ENCODE peak calls at places on chromosomes 13 and 19, in seven cellular contexts. E is T-helper 9 cell; G is HTR-8/SVneo; Y is NCI-H187 treated with DMSO at 0.1 percent for 48 hours; M is astrocyte of the hippocampus; K is nephron progenitor cell; L is CD4-positive, alpha-beta T cell. S is an unnamed sample.

GRCh38 chr19:18521692-18522123 is at the start of gene ELL:
- DNase-seq in K (no peak), G (no peak), L (no peak), Y (no peak), E (no peak), M (no peak), S (peak)

GRCh38 chr13:101572456-101572855 is 120.0 kb downstream of the ITGBL1 start:
- DNase-seq in M (no peak), L (no peak), G (no peak), E (no peak), Y (no peak), K (no peak), S (no peak)

GRCh38 chr19:49676136-49676689 is 858 bp upstream of the PRMT1 start:
- DNase-seq in G (peak), Y (peak), K (peak), E (no peak), L (no peak), M (no peak), S (peak)

GRCh38 chr19:47564081-47564480 is 8.9 kb downstream of the ZNF541 start:
- DNase-seq in E (no peak), K (no peak), M (no peak), G (no peak), L (no peak), Y (no peak), S (no peak)

GRCh38 chr13:58472483-58472882 is 840.9 kb downstream of the PCDH17 start:
- DNase-seq in L (no peak), Y (no peak), E (no peak), G (no peak), K (no peak), M (no peak), S (no peak)

GRCh38 chr13:71312923-71313322 is 554.1 kb downstream of the DACH1 start:
- DNase-seq in E (no peak), K (no peak), M (no peak), Y (no peak), L (no peak), G (no peak), S (no peak)

GRCh38 chr13:31250435-31250834 is 50.7 kb downstream of the B3GLCT start:
- DNase-seq in M (no peak), G (no peak), K (no peak), Y (no peak), E (no peak), L (no peak), S (no peak)

GRCh38 chr13:76637651-76638111 is 248.5 kb downstream of the KCTD12 start:
- DNase-seq in M (no peak), E (no peak), Y (no peak), K (no peak), G (no peak), L (no peak), S (no peak)

GRCh38 chr13:76229281-76229680 is 593.2 kb downstream of the LMO7 start:
- DNase-seq in K (no peak), L (no peak), M (no peak), G (no peak), E (no peak), Y (no peak), S (no peak)

GRCh38 chr13:27120011-27120410 is 51.6 kb downstream of the USP12 start:
- DNase-seq in G (no peak), Y (no peak), K (no peak), M (no peak), E (no peak), L (no peak), S (no peak)

GRCh38 chr13:43805071-43805468 is 18.3 kb upstream of the ENOX1 start:
- DNase-seq in M (peak), K (no peak), E (no peak), G (no peak), L (no peak), Y (no peak), S (peak)